ENCODE peak calls at places on chromosome 17, in four cellular contexts. I, L, K and N are unnamed samples.

GRCh38 chr17:77999413-78000173 is 41.1 kb downstream of the TNRC6C start:
- DNase-seq in I (peak), L (no peak), K (no peak), N (no peak)

GRCh38 chr17:74935585-74936469 is at the start of gene OTOP3:
- DNase-seq in I (no peak), K (no peak), L (no peak), N (no peak)

GRCh38 chr17:45411348-45412105 is 21.1 kb downstream of the ARHGAP27 start:
- DNase-seq in I (no peak), L (no peak), K (no peak), N (no peak)

GRCh38 chr17:60079401-60079861 is 710 bp upstream of the HEATR6 start:
- DNase-seq in L (no peak), I (no peak), K (peak), N (no peak)

GRCh38 chr17:78273813-78274212 is 42.4 kb downstream of the TMEM235 start:
- DNase-seq in K (no peak), L (no peak), I (no peak), N (no peak)

GRCh38 chr17:13544292-13544691 is 57.4 kb downstream of the HS3ST3A1 start:
- DNase-seq in I (no peak), L (no peak), K (no peak), N (no peak)

GRCh38 chr17:77458202-77459017 is 317.6 kb downstream of the SEC14L1 start:
- DNase-seq in K (no peak), I (no peak), L (no peak), N (no peak)

GRCh38 chr17:19762515-19762961 is 14.4 kb upstream of the ALDH3A1 start:
- DNase-seq in L (peak), I (peak), K (peak), N (peak)

GRCh38 chr17:37212184-37212583 is 163.6 kb upstream of the C17orf78 start:
- DNase-seq in L (no peak), I (no peak), K (no peak), N (no peak)

GRCh38 chr17:77404812-77405581 is 264.2 kb downstream of the SEC14L1 start:
- DNase-seq in L (no peak), I (peak), K (no peak), N (no peak)

GRCh38 chr17:48002920-48003685 is 32.2 kb downstream of the CDK5RAP3 start:
- DNase-seq in L (no peak), I (no peak), K (no peak), N (peak)

GRCh38 chr17:62968445-62968923 is 2.4 kb downstream of the TANC2 start:
- DNase-seq in L (peak), K (peak), I (peak), N (peak)

GRCh38 chr17:41917957-41918391 is 777 bp downstream of the ACLY start:
- DNase-seq in K (no peak), I (peak), L (peak), N (peak)

GRCh38 chr17:18043491-18043890 is 4.3 kb downstream of the GID4 start:
- DNase-seq in K (no peak), L (no peak), I (no peak), N (no peak)

DNA sequence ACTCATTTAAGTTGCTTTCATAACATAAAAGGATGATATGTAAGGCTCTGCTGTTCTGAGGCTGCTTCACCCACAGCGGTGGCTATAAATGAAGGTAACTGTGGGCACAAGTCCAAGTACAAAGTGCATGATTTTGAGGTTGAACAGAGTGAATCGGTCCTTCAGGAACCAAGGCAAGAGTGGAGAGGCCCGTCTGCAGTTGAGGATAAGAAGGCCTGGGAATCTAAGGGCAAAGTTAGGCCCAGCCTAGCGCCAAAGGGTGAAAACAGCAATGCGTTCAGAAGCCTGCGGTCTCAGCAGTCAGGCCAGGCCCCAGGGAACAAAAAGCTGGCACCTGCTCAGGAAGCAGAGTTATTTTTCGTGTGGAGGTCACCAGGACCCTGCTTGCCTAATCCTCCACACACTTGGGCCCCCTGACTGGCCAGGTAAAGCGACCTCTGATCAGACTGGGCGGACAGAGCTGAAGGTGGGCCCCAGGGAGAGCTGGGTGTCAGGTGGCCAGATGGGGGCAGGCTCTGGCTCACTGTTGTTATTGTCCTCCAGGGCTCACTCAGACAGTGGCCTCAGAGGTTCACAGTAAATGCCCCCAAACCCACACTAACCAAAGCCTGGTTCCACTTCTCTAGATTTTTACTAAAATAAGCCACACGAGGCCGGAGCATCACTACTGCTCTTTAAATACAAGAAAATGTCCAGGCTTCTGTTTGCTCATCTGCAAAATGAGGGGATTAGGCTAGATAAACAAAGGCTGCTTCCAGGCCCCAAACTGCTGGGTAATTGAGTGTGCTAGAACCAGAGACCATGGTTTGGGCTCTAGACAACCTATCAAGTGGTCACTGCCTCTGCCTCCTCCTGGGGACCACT is 46.4 kb downstream of the TEX2 start:
- DNase-seq in L (no peak), I (no peak), K (no peak), N (no peak)
- TF ChIP-seq CTCF in L (no peak), I (no peak), K (no peak), N (no peak)

GRCh38 chr17:58351710-58352017 is 337 bp downstream of the SUPT4H1 start:
- DNase-seq in L (no peak), I (no peak), K (no peak), N (no peak)

GRCh38 chr17:58352843-58353719 is 1.1 kb upstream of the SUPT4H1 start:
- DNase-seq in L (no peak), K (no peak), I (peak), N (no peak)

GRCh38 chr17:58354541-58355216 is 2.7 kb upstream of the SUPT4H1 start:
- DNase-seq in K (no peak), I (no peak), L (no peak), N (no peak)

GRCh38 chr17:58351182-58351581 is 819 bp downstream of the SUPT4H1 start:
- DNase-seq in I (no peak), K (no peak), L (no peak), N (no peak)

DNA sequence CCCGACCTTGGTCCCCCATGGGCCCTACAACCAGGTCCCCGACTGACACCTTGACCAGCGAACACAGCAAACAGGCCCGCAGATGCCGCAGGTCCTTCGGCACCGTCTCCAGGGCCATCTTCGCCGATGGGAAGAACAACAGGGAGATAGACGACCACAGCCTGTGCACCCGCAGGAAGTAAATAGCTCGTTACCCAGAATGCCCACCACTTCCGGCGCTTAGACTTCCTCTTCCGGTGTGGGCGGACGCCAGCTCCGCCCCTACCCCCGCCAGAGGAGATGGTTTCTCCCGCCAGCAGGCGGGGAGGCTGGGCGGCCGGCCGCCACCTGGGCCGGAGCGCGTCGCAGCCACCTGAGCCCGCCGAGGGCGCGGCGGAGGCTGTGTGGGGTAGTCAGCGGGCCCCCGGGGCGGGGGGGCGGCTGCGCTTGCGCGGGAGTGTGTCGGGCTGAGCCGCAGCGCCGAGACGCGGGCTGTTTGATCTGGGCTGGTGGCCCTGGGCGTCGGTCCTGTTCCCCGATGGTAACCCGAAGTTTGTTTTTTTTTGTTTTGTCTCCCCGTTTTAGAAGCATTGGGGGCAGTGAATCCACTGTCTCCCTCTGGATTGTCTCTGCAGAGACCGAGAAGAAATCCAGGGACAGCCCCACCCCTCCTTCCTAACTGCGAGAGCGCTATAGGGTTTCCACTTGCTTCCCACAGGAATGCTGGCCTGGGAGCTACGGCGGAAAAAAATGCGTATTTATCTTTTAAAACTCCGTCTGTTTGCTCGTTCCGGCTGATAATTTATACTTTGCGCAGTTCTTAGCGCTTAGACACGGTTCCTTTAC is at the start of gene SUPT4H1:
- DNase-seq in L (peak), I (peak), K (peak), N (peak)
- TF ChIP-seq CTCF in L (no peak), I (no peak), K (peak), N (no peak)

GRCh38 chr17:9904277-9905077 is 594 bp downstream of the RCVRN start:
- DNase-seq in I (no peak), K (no peak), L (no peak), N (no peak)

GRCh38 chr17:9905078-9905415 is at the start of gene RCVRN:
- DNase-seq in I (no peak), L (no peak), K (no peak), N (no peak)

GRCh38 chr17:9907131-9907530 is 2.1 kb upstream of the RCVRN start:
- DNase-seq in K (no peak), I (no peak), L (no peak), N (no peak)

GRCh38 chr17:9906616-9907015 is 1.5 kb upstream of the RCVRN start:
- DNase-seq in L (no peak), K (no peak), I (no peak), N (no peak)

GRCh38 chr17:9905902-9906301 is 831 bp upstream of the RCVRN start:
- DNase-seq in L (peak), K (peak), I (peak), N (peak)
- TF ChIP-seq CTCF in L (peak), K (peak), I (peak), N (peak)

GRCh38 chr17:79340771-79341528 is 266.3 kb downstream of the ENGASE start:
- DNase-seq in K (no peak), L (no peak), I (no peak), N (no peak)

GRCh38 chr17:79339311-79339710 is 264.7 kb downstream of the ENGASE start:
- DNase-seq in L (no peak), K (no peak), I (no peak), N (no peak)

GRCh38 chr17:79341816-79342215 is 267.2 kb downstream of the ENGASE start:
- DNase-seq in K (no peak), L (no peak), I (no peak), N (no peak)

GRCh38 chr17:79341529-79341780 is 266.8 kb downstream of the ENGASE start:
- DNase-seq in L (no peak), K (no peak), I (no peak), N (no peak)

DNA sequence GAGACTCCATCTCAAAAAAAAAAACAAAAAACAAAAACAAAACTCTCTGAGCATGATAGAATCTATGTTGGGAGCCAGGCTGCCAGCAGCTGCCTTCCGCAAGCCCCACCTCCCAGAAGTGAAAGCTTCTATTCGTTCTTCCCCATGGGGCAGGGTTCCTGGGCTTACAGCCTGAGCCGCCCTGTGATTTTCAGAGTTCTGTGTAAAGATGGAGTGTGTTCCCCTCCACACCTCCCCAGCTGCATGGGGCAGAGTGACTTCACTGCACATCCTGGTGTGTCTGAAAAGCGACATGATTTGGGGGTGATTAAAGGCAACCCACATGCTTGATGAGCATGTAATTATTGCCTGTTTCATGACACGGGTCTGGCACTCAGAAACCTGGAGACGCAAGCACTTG is 265.7 kb downstream of the ENGASE start:
- DNase-seq in L (no peak), K (no peak), I (no peak), N (no peak)
- TF ChIP-seq CTCF in L (no peak), K (no peak), I (no peak), N (no peak)

DNA sequence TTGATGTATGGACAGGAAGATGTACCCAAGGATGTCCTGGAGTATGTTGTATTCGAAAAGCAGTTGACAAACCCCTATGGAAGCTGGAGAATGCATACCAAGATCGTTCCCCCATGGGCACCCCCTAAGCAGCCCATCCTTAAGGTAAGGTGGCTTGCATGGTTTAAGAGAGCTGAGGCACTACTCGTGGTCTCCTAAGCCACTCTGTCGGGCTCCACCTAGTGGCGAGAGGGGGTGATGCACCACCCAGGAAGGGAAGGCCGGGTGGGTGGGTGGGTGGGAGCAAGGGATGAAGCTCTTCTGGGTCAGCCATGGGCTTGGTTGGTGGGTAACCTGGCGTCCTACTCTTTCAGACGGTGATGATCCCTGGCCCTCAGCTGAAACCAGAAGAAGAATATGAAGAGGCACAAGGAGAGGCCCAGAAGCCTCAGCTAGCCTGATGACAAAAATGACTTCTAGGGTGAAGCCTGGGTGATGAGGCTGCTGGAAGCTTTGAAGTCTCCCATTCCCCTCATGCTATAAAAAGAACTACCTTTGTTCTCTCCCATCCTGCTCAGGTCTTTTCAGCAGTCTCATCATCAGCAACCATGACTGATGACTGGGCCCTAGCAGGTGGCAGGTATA is 21.5 kb downstream of the GPR179 start:
- DNase-seq in K (peak), I (peak), L (peak), N (peak)
- TF ChIP-seq CTCF in K (peak), I (peak), L (peak), N (peak)

GRCh38 chr17:35116845-35117244 is 2.8 kb downstream of the RAD51D start:
- DNase-seq in I (no peak), K (no peak), L (no peak), N (no peak)

GRCh38 chr17:35121315-35121714 is at the start of gene FNDC8:
- DNase-seq in I (no peak), K (no peak), L (no peak), N (no peak)

GRCh38 chr17:35119370-35120185 is at the start of gene RAD51D:
- DNase-seq in K (peak), I (peak), L (peak), N (peak)

GRCh38 chr17:35117984-35118383 is 1.7 kb downstream of the RAD51D start:
- DNase-seq in L (no peak), I (peak), K (no peak), N (no peak)
- TF ChIP-seq CTCF in L (no peak), I (peak), K (peak), N (no peak)